ENCODE peak calls at places on chromosomes 3 and 15, in six cellular contexts. U, S, I, G, Z and E are unnamed samples.

GRCh38 chr3:111286749-111287148 is 215.1 kb downstream of the NECTIN3 start:
- DNase-seq in U (no peak), S (no peak), I (no peak), G (no peak), Z (no peak), E (no peak)

GRCh38 chr3:52182691-52183090 is 15.3 kb upstream of the ALAS1 start:
- DNase-seq in U (no peak), S (no peak), I (no peak), G (no peak), Z (no peak), E (no peak)

GRCh38 chr3:106720510-106720909 is 656.7 kb upstream of the CCDC54 start:
- DNase-seq in U (no peak), S (no peak), I (no peak), G (no peak), Z (no peak), E (no peak)

GRCh38 chr3:55487376-55488241 is 503 bp upstream of the WNT5A start:
- DNase-seq in U (no peak), S (peak; percentile 39), I (no peak), G (no peak), Z (peak; percentile 40), E (peak; percentile 27)

GRCh38 chr3:136142592-136142991 is 53.5 kb downstream of the MSL2 start:
- DNase-seq in U (peak; percentile 51), S (peak; percentile 80), I (no peak), G (no peak), Z (no peak), E (peak; percentile 14)

GRCh38 chr3:35183915-35184675 is 455.2 kb upstream of the ARPP21 start:
- DNase-seq in U (no peak), S (no peak), I (no peak), G (no peak), Z (no peak), E (no peak)

GRCh38 chr3:127914584-127914983 is 448 bp upstream of the KBTBD12 start:
- DNase-seq in U (peak; percentile 34), S (no peak), I (no peak), G (no peak), Z (no peak), E (no peak)

GRCh38 chr15:38496151-38496550 is 42.2 kb downstream of the FAM98B start:
- DNase-seq in U (no peak), S (no peak), I (no peak), G (no peak), Z (no peak), E (no peak)

GRCh38 chr3:193727089-193727488 is 134.1 kb downstream of the OPA1 start:
- DNase-seq in U (no peak), S (no peak), I (no peak), G (no peak), Z (no peak), E (no peak)

GRCh38 chr3:87084868-87085267 is 93.9 kb upstream of the VGLL3 start:
- DNase-seq in U (no peak), S (no peak), I (no peak), G (no peak), Z (no peak), E (no peak)

GRCh38 chr15:70435369-70435768 is 328.0 kb downstream of the UACA start:
- DNase-seq in U (no peak), S (no peak), I (no peak), G (no peak), Z (no peak), E (no peak)

GRCh38 chr3:99856437-99857220 is 39.0 kb downstream of the CMSS1 start:
- DNase-seq in U (no peak), S (no peak), I (no peak), G (no peak), Z (no peak), E (no peak)

GRCh38 chr3:73727117-73727802 is 102.5 kb upstream of the PDZRN3 start:
- DNase-seq in U (no peak), S (no peak), I (no peak), G (no peak), Z (peak; percentile 13), E (no peak)

GRCh38 chr3:182294256-182294655 is 499.0 kb upstream of the ATP11B start:
- DNase-seq in U (no peak), S (no peak), I (no peak), G (no peak), Z (no peak), E (no peak)

GRCh38 chr3:13040381-13041074 is 32.7 kb downstream of the IQSEC1 start:
- DNase-seq in U (no peak), S (no peak), I (no peak), G (peak; percentile 11), Z (no peak), E (no peak)

GRCh38 chr3:179806177-179806576 is 153.3 kb downstream of the USP13 start:
- DNase-seq in U (no peak), S (no peak), I (no peak), G (no peak), Z (no peak), E (no peak)

GRCh38 chr15:55942332-55942731 is 51.1 kb downstream of the NEDD4 start:
- DNase-seq in U (no peak), S (no peak), I (no peak), G (no peak), Z (no peak), E (no peak)

GRCh38 chr3:171901615-171902312 is 58.6 kb downstream of the TMEM212 start:
- DNase-seq in U (no peak), S (no peak), I (no peak), G (no peak), Z (no peak), E (no peak)

GRCh38 chr3:57810048-57810447 is 53.9 kb downstream of the SLMAP start:
- DNase-seq in U (no peak), S (no peak), I (no peak), G (no peak), Z (no peak), E (no peak)

GRCh38 chr15:90003736-90004135 is 2.6 kb downstream of the ZNF710 start:
- DNase-seq in U (no peak), S (no peak), I (no peak), G (no peak), Z (no peak), E (no peak)

GRCh38 chr3:177146646-177147045 is 50.6 kb downstream of the TBL1XR1 start:
- DNase-seq in U (no peak), S (no peak), I (no peak), G (no peak), Z (no peak), E (no peak)

GRCh38 chr3:140972833-140973232 is 31.2 kb downstream of the SLC25A36 start:
- DNase-seq in U (no peak), S (peak; percentile 8), I (no peak), G (no peak), Z (no peak), E (peak; percentile 32)

GRCh38 chr3:125240496-125240895 is 27.9 kb upstream of the SLC12A8 start:
- DNase-seq in U (no peak), S (no peak), I (no peak), G (no peak), Z (no peak), E (no peak)

GRCh38 chr3:190694335-190695001 is 168.0 kb downstream of the GMNC start:
- DNase-seq in U (no peak), S (no peak), I (no peak), G (no peak), Z (no peak), E (no peak)

GRCh38 chr15:29570931-29571727 is 251.1 kb downstream of the TJP1 start:
- DNase-seq in U (no peak), S (no peak), I (peak; percentile 70), G (no peak), Z (peak; percentile 81), E (peak; percentile 28)

GRCh38 chr3:124315215-124316033 is 323.5 kb upstream of the ROPN1 start:
- DNase-seq in U (no peak), S (no peak), I (no peak), G (no peak), Z (no peak), E (no peak)

GRCh38 chr15:98723195-98723594 is 74.9 kb downstream of the IGF1R start:
- DNase-seq in U (no peak), S (no peak), I (no peak), G (no peak), Z (no peak), E (no peak)

GRCh38 chr3:141994856-141995255 is 118.4 kb downstream of the ATP1B3 start:
- DNase-seq in U (no peak), S (no peak), I (no peak), G (no peak), Z (no peak), E (no peak)